ENCODE peak calls at places on chromosomes 5 and 9, in seven cellular contexts. V, A, G, U, K, B and R are unnamed samples.

GRCh38 chr5:88298425-88298824 is 29.8 kb upstream of the TMEM161B start:
- DNase-seq in U (peak), B (no peak), K (no peak), G (no peak), A (no peak), V (no peak), R (no peak)

GRCh38 chr5:28714887-28715286 is 1676.5 kb upstream of the CDH9 start:
- DNase-seq in K (no peak), G (no peak), B (no peak), A (no peak), V (no peak), U (no peak), R (no peak)

GRCh38 chr5:133365738-133366137 is 246.6 kb downstream of the FSTL4 start:
- DNase-seq in V (no peak), A (no peak), K (no peak), B (no peak), U (no peak), G (no peak), R (no peak)

GRCh38 chr5:1931590-1932138 is 48.9 kb upstream of the IRX4 start:
- DNase-seq in K (no peak), G (peak), U (no peak), V (peak), B (no peak), A (no peak), R (no peak)

GRCh38 chr9:35415769-35416427 is 74.0 kb upstream of the RUSC2 start:
- DNase-seq in U (peak), G (no peak), A (no peak), V (no peak), K (no peak), B (no peak), R (no peak)

GRCh38 chr9:98980291-98980690 is 36.6 kb downstream of the COL15A1 start:
- DNase-seq in B (no peak), K (no peak), V (no peak), G (no peak), U (no peak), A (no peak), R (no peak)

GRCh38 chr9:129615407-129616285 is 5.3 kb downstream of the C9orf50 start:
- DNase-seq in U (no peak), B (no peak), G (no peak), V (no peak), K (no peak), A (no peak), R (no peak)

GRCh38 chr5:168898261-168898911 is 319.2 kb upstream of the PANK3 start:
- DNase-seq in G (no peak), A (no peak), K (peak), U (no peak), V (no peak), B (no peak), R (no peak)

GRCh38 chr9:88814521-88815101 is 176.7 kb upstream of the S1PR3 start:
- DNase-seq in G (no peak), V (no peak), K (no peak), U (peak), A (no peak), B (no peak), R (no peak)